ENCODE peak calls at places on chromosomes 12 and 14, in seven cellular contexts. U is cardiac fibroblast, L is PC-3, W is GM23338, N is tibial artery, D is fibroblast of lung, S is astrocyte of the spinal cord. P is an unnamed sample.

GRCh38 chr12:130764475-130765185 is 48.5 kb upstream of the RIMBP2 start:
- DNase-seq in D (peak; percentile 51), S (peak; percentile 32), N (no peak), L (peak; percentile 40), U (peak; percentile 61), W (no peak), P (no peak)

GRCh38 chr12:27627123-27627835 is 69.0 kb upstream of the REP15 start:
- DNase-seq in N (peak; percentile 49), L (peak; percentile 87), U (peak; percentile 93), D (peak; percentile 91), S (peak; percentile 93), W (no peak), P (no peak)

GRCh38 chr14:75981426-75981825 is 369 bp downstream of the TGFB3 start:
- DNase-seq in L (no peak), N (peak; percentile 35), D (peak; percentile 35), U (no peak), S (no peak), W (peak; percentile 61), P (no peak)

GRCh38 chr12:53793221-53793620 is 41.4 kb upstream of the CISTR start:
- DNase-seq in D (no peak), L (no peak), W (no peak), U (no peak), S (no peak), N (no peak), P (no peak)

GRCh38 chr14:91515979-91516378 is 5.9 kb upstream of the PPP4R3A start:
- DNase-seq in N (no peak), D (no peak), L (no peak), W (no peak), U (no peak), S (no peak), P (no peak)

GRCh38 chr12:111757361-111758119 is 9.2 kb upstream of the ALDH2 start:
- DNase-seq in W (no peak), S (peak; percentile 69), U (peak; percentile 32), D (peak; percentile 70), L (no peak), N (peak; percentile 70), P (no peak)

GRCh38 chr14:79708991-79709390 is 502.3 kb downstream of the DIO2 start:
- DNase-seq in N (no peak), U (peak; percentile 17), W (no peak), L (peak; percentile 84), S (no peak), D (peak; percentile 52), P (no peak)

GRCh38 chr12:25427328-25428249 is 125.5 kb downstream of the LMNTD1 start:
- DNase-seq in D (no peak), U (peak; percentile 45), S (no peak), L (peak; percentile 61), W (peak; percentile 17), N (no peak), P (no peak)

GRCh38 chr12:49188205-49188915 is 520 bp downstream of the TUBA1A start:
- DNase-seq in W (peak; percentile 72), L (peak; percentile 37), D (peak; percentile 54), N (peak; percentile 90), S (no peak), U (peak; percentile 79), P (peak; percentile 55)

GRCh38 chr12:3520168-3520567 is 29.2 kb downstream of the PRMT8 start:
- DNase-seq in U (no peak), N (no peak), W (no peak), S (no peak), L (peak; percentile 1), D (no peak), P (no peak)

GRCh38 chr14:68874746-68875155 is 81.9 kb upstream of the ZFP36L1 start:
- DNase-seq in D (no peak), L (no peak), U (no peak), S (no peak), N (no peak), W (no peak), P (no peak)

GRCh38 chr14:77421241-77421640 is 2.1 kb downstream of the NOXRED1 start:
- DNase-seq in W (no peak), D (peak; percentile 2), L (peak; percentile 47), S (no peak), N (no peak), U (peak; percentile 7), P (no peak)

GRCh38 chr14:73740921-73741326 is 26.7 kb upstream of the PNMA1 start:
- DNase-seq in N (peak; percentile 86), S (peak; percentile 35), U (peak; percentile 58), D (no peak), L (peak; percentile 91), W (peak; percentile 64), P (no peak)

GRCh38 chr12:87428701-87429277 is 600.4 kb downstream of the C12orf50 start:
- DNase-seq in L (peak; percentile 39), D (peak; percentile 64), W (no peak), U (peak; percentile 45), N (no peak), S (peak; percentile 66), P (no peak)

GRCh38 chr12:128727999-128728398 is 95.8 kb downstream of the SLC15A4 start:
- DNase-seq in U (no peak), L (peak; percentile 41), D (no peak), S (no peak), N (no peak), W (no peak), P (no peak)

GRCh38 chr14:67943947-67944346 is 124.4 kb downstream of the RAD51B start:
- DNase-seq in S (peak; percentile 91), U (peak; percentile 95), L (peak; percentile 93), W (peak; percentile 95), D (peak; percentile 86), N (peak; percentile 78), P (peak; percentile 73)

GRCh38 chr14:24802236-24802635 is 168.2 kb upstream of the GZMB start:
- DNase-seq in L (no peak), S (no peak), D (no peak), N (no peak), W (peak; percentile 15), U (no peak), P (no peak)

GRCh38 chr12:6452908-6453630 is 1.2 kb downstream of the TAPBPL start:
- DNase-seq in N (no peak), L (no peak), W (no peak), D (no peak), S (no peak), U (no peak), P (no peak)

GRCh38 chr14:102659797-102660196 is 67.3 kb downstream of the RCOR1 start:
- DNase-seq in W (no peak), D (peak; percentile 75), U (peak; percentile 59), N (no peak), L (peak; percentile 47), S (peak; percentile 46), P (no peak)

GRCh38 chr14:98177551-98177950 is 1094.4 kb downstream of the BCL11B start:
- DNase-seq in S (no peak), U (no peak), D (no peak), W (no peak), N (no peak), L (no peak), P (no peak)

GRCh38 chr12:14664434-14665023 is 31.9 kb downstream of the GUCY2C start:
- DNase-seq in U (peak; percentile 72), D (peak; percentile 16), L (peak; percentile 66), N (no peak), S (peak; percentile 27), W (peak; percentile 71), P (no peak)

DNA sequence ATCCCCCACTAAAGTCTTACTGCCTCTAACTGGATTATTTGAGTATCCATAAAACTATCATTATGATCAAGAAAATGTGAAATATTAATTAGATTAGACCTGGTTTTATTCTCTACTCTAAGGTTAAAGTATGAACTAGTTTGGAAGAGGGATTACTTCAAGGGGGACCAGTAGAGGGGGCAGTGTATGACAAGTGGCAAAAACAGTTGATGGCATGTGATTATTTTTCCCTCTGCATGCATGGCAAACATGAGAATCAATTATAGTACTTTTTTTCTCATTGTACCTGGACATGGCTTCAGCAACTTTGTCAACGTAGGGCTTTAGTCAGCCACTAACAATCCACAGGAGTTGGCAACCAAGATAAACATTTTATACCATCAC is 145.0 kb upstream of the SLC38A2 start:
- DNase-seq in D (no peak), L (no peak), N (no peak), W (no peak), S (no peak), U (no peak), P (no peak)
- TF ChIP-seq CTCF in D (no peak), L (peak; percentile 34), N (no peak), W (peak; percentile 45), S (no peak), U (no peak), P (no peak)

GRCh38 chr12:31245822-31246469 is 80.0 kb downstream of the SINHCAF start:
- DNase-seq in U (peak; percentile 23), S (no peak), D (no peak), L (no peak), W (peak; percentile 74), N (no peak), P (no peak)
- TF ChIP-seq CTCF in U (peak; percentile 14), S (no peak), D (no peak), L (peak; percentile 19), W (peak; percentile 82), N (no peak), P (peak; percentile 61)

GRCh38 chr12:109934026-109934425 is 34.0 kb downstream of the TCHP start:
- DNase-seq in U (no peak), L (peak; percentile 38), N (no peak), W (peak; percentile 35), D (no peak), S (no peak), P (no peak)
- TF ChIP-seq CTCF in U (peak; percentile 46), L (peak; percentile 71), N (no peak), W (peak; percentile 64), D (peak; percentile 47), S (peak; percentile 69), P (peak; percentile 37)

GRCh38 chr12:52692253-52692652 is 11.1 kb downstream of the KRT77 start:
- DNase-seq in D (no peak), N (no peak), U (no peak), L (no peak), S (no peak), W (peak; percentile 69), P (no peak)
- TF ChIP-seq CTCF in D (no peak), N (no peak), U (no peak), L (no peak), S (peak; percentile 3), W (peak; percentile 85), P (no peak)

DNA sequence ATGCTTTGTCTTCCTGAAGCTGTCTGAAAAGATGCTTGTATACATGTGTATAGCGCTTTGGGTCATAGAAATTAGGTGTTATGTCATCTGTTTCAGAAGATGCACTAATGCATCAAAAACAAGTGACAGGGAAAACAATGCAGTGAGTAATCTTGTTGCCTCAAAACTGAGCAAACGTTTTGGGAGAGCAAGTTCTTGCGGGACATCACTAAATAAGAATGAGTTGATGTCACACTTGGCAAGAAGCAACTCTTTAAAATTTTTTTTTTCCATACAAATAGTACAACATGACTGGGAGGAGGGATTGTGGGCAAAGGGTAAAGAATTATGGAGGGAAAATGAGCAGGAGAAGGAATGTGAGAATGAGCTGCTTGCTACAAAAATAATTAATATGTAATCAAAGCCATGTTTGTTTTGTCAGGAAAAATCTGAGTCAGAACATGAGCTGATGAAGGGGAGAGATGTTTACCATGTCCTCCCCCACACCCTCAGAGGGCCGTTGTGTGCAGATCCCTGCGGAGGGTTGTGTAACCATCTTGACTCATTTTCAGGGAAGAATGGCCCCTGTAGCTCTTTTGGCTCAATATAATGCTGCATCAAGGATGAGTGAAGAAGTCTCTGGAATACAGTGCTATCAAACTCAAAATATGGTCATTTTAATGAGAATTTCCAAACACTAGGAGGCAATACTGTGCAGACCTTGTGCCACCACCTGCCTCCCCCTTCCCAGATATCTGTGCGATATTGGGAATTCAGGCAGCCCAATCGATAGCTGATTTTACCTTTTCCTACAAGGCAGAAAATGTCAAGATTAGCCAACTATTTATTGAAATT is 41.4 kb downstream of the BORCS5 start:
- DNase-seq in N (peak; percentile 81), D (peak; percentile 98), S (peak; percentile 93), U (peak; percentile 99), L (peak; percentile 92), W (no peak), P (no peak)
- TF ChIP-seq CTCF in N (no peak), D (no peak), S (peak; percentile 9), U (no peak), L (peak; percentile 45), W (peak; percentile 54), P (no peak)

GRCh38 chr12:48003226-48004038 is 844 bp downstream of the COL2A1 start:
- DNase-seq in U (no peak), L (peak; percentile 4), W (peak; percentile 64), S (peak; percentile 3), D (no peak), N (no peak), P (peak; percentile 30)
- TF ChIP-seq CTCF in U (no peak), L (peak; percentile 14), W (peak; percentile 35), S (no peak), D (no peak), N (no peak), P (no peak)

P was measured in neural crest cell.